ENCODE peak calls at places on chromosome 1, in ten cellular contexts. I is ovary; M is astrocyte of the cerebellum; C is esophagus muscularis mucosa; B is tibial nerve; R is Panc1; F is OCI-LY7; W is CD4-positive, alpha-beta T cell; A is neural progenitor cell; D is pancreas. K is an unnamed sample.

GRCh38 chr1:12177999-12178441 is 11.2 kb downstream of the TNFRSF1B start:
- DNase-seq in I (no peak), M (no peak), C (no peak), B (peak; percentile 66), R (no peak), F (no peak), W (peak; percentile 96), A (no peak), D (no peak), K (no peak)

GRCh38 chr1:160724445-160725242 is 13.0 kb upstream of the CD48 start:
- DNase-seq in I (no peak), M (no peak), C (no peak), B (no peak), R (no peak), F (peak; percentile 46), W (no peak), A (no peak), D (no peak), K (no peak)

GRCh38 chr1:235923466-235924008 is 56.8 kb upstream of the LYST start:
- DNase-seq in I (no peak), M (no peak), C (no peak), B (no peak), R (no peak), F (no peak), W (no peak), A (no peak), D (no peak), K (no peak)

GRCh38 chr1:223802602-223803001 is 43.1 kb downstream of the TP53BP2 start:
- DNase-seq in I (no peak), M (no peak), C (no peak), B (no peak), R (no peak), F (no peak), W (no peak), A (no peak), D (no peak), K (no peak)

GRCh38 chr1:8025061-8025670 is 943 bp downstream of the ERRFI1 start:
- DNase-seq in I (no peak), M (no peak), C (no peak), B (no peak), R (no peak), F (no peak), W (no peak), A (peak; percentile 28), D (no peak), K (no peak)

GRCh38 chr1:223659711-223660110 is 5.8 kb downstream of the CAPN8 start:
- DNase-seq in I (no peak), M (no peak), C (no peak), B (no peak), R (no peak), F (no peak), W (no peak), A (no peak), D (no peak), K (no peak)

GRCh38 chr1:101959456-101959855 is 37.3 kb downstream of the OLFM3 start:
- DNase-seq in I (no peak), M (no peak), C (no peak), B (no peak), R (no peak), F (no peak), W (no peak), A (no peak), D (no peak), K (no peak)

GRCh38 chr1:53393325-53393792 is 65.5 kb upstream of the LRP8 start:
- DNase-seq in I (peak; percentile 85), M (peak; percentile 24), C (peak; percentile 97), B (peak; percentile 74), R (no peak), F (peak; percentile 69), W (peak; percentile 80), A (peak; percentile 87), D (peak; percentile 87), K (peak; percentile 75)

DNA sequence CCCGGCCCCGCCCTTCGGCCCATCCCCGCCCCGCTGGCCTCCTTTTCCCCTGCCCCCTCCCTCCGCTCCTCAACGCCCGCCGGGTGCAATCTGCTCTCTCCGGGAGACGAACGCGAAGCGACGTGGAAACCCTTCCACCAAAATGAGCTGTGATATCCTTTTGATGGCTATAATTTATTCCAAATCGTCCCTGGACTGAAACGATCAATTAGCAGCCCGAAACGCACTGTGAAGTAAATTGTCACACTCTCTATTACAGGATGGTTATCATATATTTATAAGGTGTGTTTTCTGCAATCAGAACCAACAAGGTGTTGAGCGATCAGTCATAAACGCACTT is 134.6 kb upstream of the BARHL2 start:
- DNase-seq in I (no peak), M (no peak), C (no peak), B (no peak), R (no peak), F (no peak), W (no peak), A (no peak), D (no peak), K (no peak)
- TF ChIP-seq CTCF in I (no peak), M (no peak), C (no peak), B (no peak), R (peak; percentile 70), F (no peak), W (peak; percentile 31), A (no peak), D (no peak), K (no peak)

GRCh38 chr1:246503341-246503740 is 3.7 kb downstream of the SMYD3 start:
- DNase-seq in I (no peak), M (no peak), C (no peak), B (no peak), R (peak; percentile 77), F (no peak), W (no peak), A (no peak), D (no peak), K (no peak)

GRCh38 chr1:246510147-246511030 is 3.3 kb upstream of the SMYD3 start:
- DNase-seq in I (no peak), M (no peak), C (no peak), B (no peak), R (no peak), F (no peak), W (no peak), A (no peak), D (no peak), K (no peak)

GRCh38 chr1:246506440-246506784 is 667 bp downstream of the SMYD3 start:
- DNase-seq in I (no peak), M (no peak), C (peak; percentile 87), B (no peak), R (no peak), F (peak; percentile 33), W (no peak), A (peak; percentile 29), D (no peak), K (no peak)

GRCh38 chr1:246508897-246509688 is 2.0 kb upstream of the SMYD3 start:
- DNase-seq in I (no peak), M (no peak), C (no peak), B (no peak), R (no peak), F (no peak), W (no peak), A (no peak), D (no peak), K (no peak)

GRCh38 chr1:246506785-246507639 is at the start of gene SMYD3:
- DNase-seq in I (peak; percentile 83), M (peak; percentile 29), C (peak; percentile 90), B (peak; percentile 11), R (no peak), F (peak; percentile 89), W (peak; percentile 76), A (peak; percentile 94), D (peak; percentile 93), K (peak; percentile 77)
- TF ChIP-seq CTCF in I (no peak), M (no peak), C (peak; percentile 22), B (no peak), R (no peak), F (peak; percentile 31), W (no peak), A (peak; percentile 29), D (no peak), K (no peak)

GRCh38 chr1:109534307-109534858 is 5.3 kb upstream of the GPR61 start:
- DNase-seq in I (no peak), M (no peak), C (no peak), B (no peak), R (no peak), F (no peak), W (no peak), A (no peak), D (no peak), K (no peak)

GRCh38 chr1:109531826-109532364 is 7.8 kb upstream of the GPR61 start:
- DNase-seq in I (no peak), M (no peak), C (no peak), B (no peak), R (no peak), F (no peak), W (no peak), A (no peak), D (no peak), K (no peak)

GRCh38 chr1:109530457-109531204 is 9.0 kb upstream of the GPR61 start:
- DNase-seq in I (no peak), M (no peak), C (no peak), B (no peak), R (no peak), F (no peak), W (no peak), A (peak; percentile 57), D (no peak), K (no peak)

GRCh38 chr1:109531205-109531779 is 8.4 kb upstream of the GPR61 start:
- DNase-seq in I (no peak), M (no peak), C (no peak), B (no peak), R (no peak), F (no peak), W (no peak), A (no peak), D (no peak), K (no peak)

DNA sequence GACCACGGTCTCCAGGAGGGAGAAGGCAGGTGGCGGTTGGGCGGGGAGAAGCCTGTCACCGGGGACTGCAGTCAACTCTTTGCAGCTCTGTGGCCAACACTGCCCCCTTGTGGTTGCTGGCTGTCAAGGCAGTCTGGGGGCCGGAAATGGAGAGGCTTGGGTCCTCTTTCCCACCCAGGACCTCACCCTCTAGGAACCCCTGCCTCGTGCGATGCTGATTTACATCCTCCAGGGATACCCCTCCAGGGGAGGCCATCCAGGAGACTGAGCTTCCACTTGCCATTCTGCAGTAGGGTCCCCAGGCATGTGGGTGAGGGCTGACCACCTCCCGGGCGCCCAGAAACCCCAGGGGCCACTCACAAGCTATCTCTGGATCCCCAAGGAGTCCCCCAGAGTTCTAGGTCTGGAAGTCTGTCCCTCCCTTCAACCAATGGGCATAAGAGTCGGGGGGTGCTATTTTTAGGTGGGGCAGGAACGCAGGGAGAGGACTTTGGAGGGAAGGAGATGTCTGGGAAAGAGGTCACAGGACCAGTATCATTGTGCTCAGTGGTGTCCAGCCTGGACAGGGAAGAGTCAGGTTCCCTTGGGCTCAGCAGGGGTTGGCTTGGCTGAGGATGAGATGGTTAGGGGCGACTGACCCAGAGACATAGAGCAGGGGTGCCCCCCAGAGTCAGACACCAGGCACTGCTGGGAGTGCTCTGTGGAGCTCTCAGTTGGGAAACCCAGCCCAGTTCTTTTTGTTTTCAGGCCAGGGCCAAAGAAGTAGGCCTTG is 7.1 kb upstream of the GPR61 start:
- DNase-seq in I (peak; percentile 91), M (peak; percentile 31), C (no peak), B (peak; percentile 88), R (peak; percentile 61), F (peak; percentile 85), W (peak; percentile 95), A (peak; percentile 90), D (peak; percentile 92), K (peak; percentile 72)
- TF ChIP-seq CTCF in I (peak; percentile 96), M (peak; percentile 97), C (peak; percentile 99), B (peak; percentile 96), R (peak; percentile 89), F (peak; percentile 79), W (peak; percentile 78), A (peak; percentile 89), D (peak; percentile 98), K (peak; percentile 94)

GRCh38 chr1:177648138-177648537 is 321.7 kb downstream of the SEC16B start:
- DNase-seq in I (no peak), M (no peak), C (peak; percentile 78), B (no peak), R (no peak), F (no peak), W (no peak), A (no peak), D (no peak), K (no peak)

GRCh38 chr1:177656598-177656997 is 313.3 kb downstream of the SEC16B start:
- DNase-seq in I (no peak), M (no peak), C (peak; percentile 50), B (no peak), R (no peak), F (no peak), W (no peak), A (no peak), D (no peak), K (no peak)

GRCh38 chr1:177646757-177647730 is 322.8 kb downstream of the SEC16B start:
- DNase-seq in I (no peak), M (no peak), C (peak; percentile 47), B (no peak), R (no peak), F (no peak), W (no peak), A (no peak), D (no peak), K (no peak)

GRCh38 chr1:177645491-177645890 is 324.4 kb downstream of the SEC16B start:
- DNase-seq in I (no peak), M (no peak), C (peak; percentile 39), B (no peak), R (no peak), F (no peak), W (no peak), A (peak; percentile 4), D (no peak), K (no peak)

DNA sequence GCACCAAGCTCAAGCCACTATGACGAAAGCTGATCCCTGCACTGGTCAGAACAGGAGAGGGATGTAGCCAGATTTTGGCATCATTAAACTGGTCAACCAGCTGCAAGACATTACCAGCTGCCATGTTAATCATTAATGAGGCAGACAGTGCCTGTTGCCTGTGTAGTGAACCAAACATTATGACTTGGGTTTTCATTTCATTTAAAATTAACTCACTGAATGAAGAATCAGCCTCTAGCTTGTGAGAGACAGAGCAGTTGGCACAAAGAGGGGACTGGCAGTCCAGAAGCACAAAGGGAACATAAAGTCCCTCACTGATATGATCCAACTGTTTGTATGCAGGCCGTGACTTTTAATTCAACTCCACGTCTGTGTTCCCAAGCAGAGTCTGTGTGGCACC is 318.9 kb downstream of the SEC16B start:
- DNase-seq in I (no peak), M (no peak), C (peak; percentile 34), B (no peak), R (no peak), F (no peak), W (no peak), A (no peak), D (no peak), K (no peak)
- TF ChIP-seq CTCF in I (no peak), M (no peak), C (no peak), B (no peak), R (no peak), F (no peak), W (no peak), A (no peak), D (no peak), K (no peak)